ENCODE peak calls at places on chromosomes 3 and 15, in four cellular contexts. One of them, this sample, is unnamed.

GRCh38 chr3:179734497-179735281 is 81.8 kb downstream of the USP13 start:
- DNase-seq in glutamatergic neuron: no peak
- DNase-seq in CD4-positive, alpha-beta T cell: no peak
- DNase-seq in Peyer's patch: no peak
- DNase-seq in this sample: no peak

GRCh38 chr3:54928056-54928770 is at the start of gene LRTM1:
- DNase-seq in glutamatergic neuron: no peak
- DNase-seq in Peyer's patch: no peak
- DNase-seq in CD4-positive, alpha-beta T cell: no peak
- DNase-seq in this sample: no peak

GRCh38 chr3:62567097-62568021 is 194.0 kb upstream of the FEZF2 start:
- DNase-seq in glutamatergic neuron: no peak
- DNase-seq in Peyer's patch: no peak
- DNase-seq in CD4-positive, alpha-beta T cell: no peak
- DNase-seq in this sample: no peak

GRCh38 chr15:91435108-91435507 is 335.1 kb downstream of the SV2B start:
- DNase-seq in CD4-positive, alpha-beta T cell: no peak
- DNase-seq in Peyer's patch: no peak
- DNase-seq in glutamatergic neuron: no peak
- DNase-seq in this sample: no peak

GRCh38 chr3:116920836-116921596 is 211.4 kb downstream of the TUSC7 start:
- DNase-seq in Peyer's patch: no peak
- DNase-seq in CD4-positive, alpha-beta T cell: no peak
- DNase-seq in glutamatergic neuron: no peak
- DNase-seq in this sample: no peak

GRCh38 chr3:124223853-124224252 is 231.9 kb upstream of the ROPN1 start:
- DNase-seq in CD4-positive, alpha-beta T cell: no peak
- DNase-seq in Peyer's patch: no peak
- DNase-seq in glutamatergic neuron: no peak
- DNase-seq in this sample: no peak

GRCh38 chr3:34305266-34305665 is 506.8 kb downstream of the PDCD6IP start:
- DNase-seq in Peyer's patch: no peak
- DNase-seq in glutamatergic neuron: no peak
- DNase-seq in CD4-positive, alpha-beta T cell: no peak
- DNase-seq in this sample: no peak

GRCh38 chr3:171833775-171834460 is 9.2 kb upstream of the TMEM212 start:
- DNase-seq in CD4-positive, alpha-beta T cell: no peak
- DNase-seq in Peyer's patch: no peak
- DNase-seq in glutamatergic neuron: no peak
- DNase-seq in this sample: no peak

GRCh38 chr3:85652322-85652721 is 693.5 kb downstream of the CADM2 start:
- DNase-seq in Peyer's patch: no peak
- DNase-seq in glutamatergic neuron: no peak
- DNase-seq in CD4-positive, alpha-beta T cell: no peak
- DNase-seq in this sample: no peak

DNA sequence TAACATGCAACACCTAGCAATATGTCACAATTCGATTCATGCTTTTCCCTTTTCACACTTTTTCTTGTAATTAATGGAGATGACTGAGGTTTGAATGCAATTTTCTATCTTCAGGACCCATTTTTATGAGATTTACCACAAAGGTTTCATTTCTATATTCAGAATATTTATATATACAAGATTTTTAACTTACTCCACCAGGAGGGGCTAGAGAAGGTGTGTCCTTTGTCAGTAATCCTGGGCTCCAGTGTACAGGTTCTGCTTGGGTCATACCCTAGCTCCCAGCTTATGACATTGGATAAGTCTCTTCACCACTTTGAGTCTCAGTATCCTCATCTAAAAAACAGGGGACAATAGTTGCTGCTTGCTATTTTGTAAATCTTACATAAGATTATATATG is 95.7 kb upstream of the SLC24A5 start:
- DNase-seq in Peyer's patch: no peak
- DNase-seq in CD4-positive, alpha-beta T cell: no peak
- DNase-seq in glutamatergic neuron: no peak
- DNase-seq in this sample: no peak
- TF ChIP-seq CTCF in Peyer's patch: no peak
- TF ChIP-seq CTCF in CD4-positive, alpha-beta T cell: no peak
- TF ChIP-seq CTCF in glutamatergic neuron: no peak
- TF ChIP-seq CTCF in this sample: no peak

GRCh38 chr3:184250167-184250828 is 826 bp downstream of the EEF1AKMT4 start:
- DNase-seq in Peyer's patch: peak; percentile 90
- DNase-seq in glutamatergic neuron: peak; percentile 87
- DNase-seq in CD4-positive, alpha-beta T cell: peak; percentile 77
- DNase-seq in this sample: peak; percentile 92

GRCh38 chr3:184248454-184249411 is at the start of gene ALG3:
- DNase-seq in CD4-positive, alpha-beta T cell: peak; percentile 81
- DNase-seq in glutamatergic neuron: peak; percentile 91
- DNase-seq in Peyer's patch: peak; percentile 87
- DNase-seq in this sample: peak; percentile 91

GRCh38 chr3:184255291-184256039 is 5.9 kb downstream of the CAMK2N2 start:
- DNase-seq in glutamatergic neuron: no peak
- DNase-seq in CD4-positive, alpha-beta T cell: no peak
- DNase-seq in Peyer's patch: no peak
- DNase-seq in this sample: no peak

GRCh38 chr3:184249412-184250166 is at the start of gene EEF1AKMT4:
- DNase-seq in glutamatergic neuron: peak; percentile 96
- DNase-seq in Peyer's patch: peak; percentile 98
- DNase-seq in CD4-positive, alpha-beta T cell: peak; percentile 91
- DNase-seq in this sample: peak; percentile 92
- TF ChIP-seq CTCF in glutamatergic neuron: no peak
- TF ChIP-seq CTCF in Peyer's patch: peak; percentile 76
- TF ChIP-seq CTCF in CD4-positive, alpha-beta T cell: no peak
- TF ChIP-seq CTCF in this sample: no peak

DNA sequence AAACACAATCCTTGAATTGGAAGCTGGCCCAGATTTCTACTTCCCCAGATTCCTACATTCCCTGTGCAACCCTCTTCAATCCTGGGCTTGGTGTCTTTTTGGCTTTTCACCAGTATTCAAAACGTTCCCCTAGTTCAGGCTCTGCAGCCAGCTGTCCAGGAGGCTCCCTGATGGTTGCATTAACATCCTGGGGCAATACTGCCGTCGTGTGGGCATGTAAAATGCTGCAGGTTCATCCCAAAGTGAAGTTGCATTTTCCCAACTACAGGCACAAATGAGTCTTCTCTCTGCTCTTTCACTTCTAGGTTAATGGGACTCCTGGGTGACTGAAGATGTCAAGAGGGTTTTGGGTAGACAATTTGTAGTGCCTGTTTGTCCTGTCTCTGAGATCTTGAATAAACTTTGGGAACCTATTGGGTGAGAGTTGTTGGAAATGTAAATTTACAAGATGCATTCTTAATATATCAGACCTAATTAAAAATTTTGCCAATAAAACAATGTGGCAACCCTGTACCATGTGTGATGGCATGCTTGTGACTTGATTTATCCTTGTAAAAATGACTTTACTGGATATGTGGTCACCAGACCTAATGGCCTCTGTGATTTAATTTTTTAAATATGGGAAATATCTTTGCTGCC is 28.6 kb downstream of the SOX14 start:
- DNase-seq in Peyer's patch: no peak
- DNase-seq in CD4-positive, alpha-beta T cell: no peak
- DNase-seq in glutamatergic neuron: peak; percentile 51
- DNase-seq in this sample: peak; percentile 57
- TF ChIP-seq CTCF in Peyer's patch: peak; percentile 28
- TF ChIP-seq CTCF in CD4-positive, alpha-beta T cell: no peak
- TF ChIP-seq CTCF in glutamatergic neuron: peak; percentile 43
- TF ChIP-seq CTCF in this sample: peak; percentile 60

DNA sequence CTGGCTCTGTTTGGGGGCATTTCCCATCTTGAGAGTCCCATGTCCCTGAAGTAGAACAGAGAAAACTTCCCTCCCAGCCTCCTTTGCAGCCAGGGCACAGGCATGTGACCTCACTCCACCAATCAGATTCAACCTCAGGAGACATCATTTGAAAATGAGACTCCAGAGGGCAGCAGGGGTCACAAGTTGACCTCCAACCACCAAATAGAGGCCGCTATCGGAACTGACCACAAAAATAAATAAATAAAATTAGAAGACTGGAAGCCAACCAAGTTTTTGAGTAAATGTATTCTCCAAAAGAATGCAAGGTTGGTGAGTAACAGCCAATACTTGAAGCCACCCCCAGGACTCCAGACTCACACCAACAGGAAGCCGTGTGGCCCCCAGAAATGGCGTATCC is 106.5 kb downstream of the CHSY1 start:
- DNase-seq in CD4-positive, alpha-beta T cell: no peak
- DNase-seq in Peyer's patch: no peak
- DNase-seq in glutamatergic neuron: no peak
- DNase-seq in this sample: no peak
- TF ChIP-seq CTCF in CD4-positive, alpha-beta T cell: no peak
- TF ChIP-seq CTCF in Peyer's patch: no peak
- TF ChIP-seq CTCF in glutamatergic neuron: no peak
- TF ChIP-seq CTCF in this sample: no peak

GRCh38 chr15:71471347-71471746 is 339.0 kb upstream of the NR2E3 start:
- DNase-seq in CD4-positive, alpha-beta T cell: no peak
- DNase-seq in glutamatergic neuron: no peak
- DNase-seq in Peyer's patch: no peak
- DNase-seq in this sample: no peak

GRCh38 chr15:71465109-71465508 is 345.2 kb upstream of the NR2E3 start:
- DNase-seq in glutamatergic neuron: no peak
- DNase-seq in Peyer's patch: no peak
- DNase-seq in CD4-positive, alpha-beta T cell: no peak
- DNase-seq in this sample: no peak

GRCh38 chr15:71468715-71469114 is 341.6 kb upstream of the NR2E3 start:
- DNase-seq in glutamatergic neuron: no peak
- DNase-seq in Peyer's patch: no peak
- DNase-seq in CD4-positive, alpha-beta T cell: no peak
- DNase-seq in this sample: no peak

GRCh38 chr15:71472699-71473098 is 337.7 kb upstream of the NR2E3 start:
- DNase-seq in Peyer's patch: no peak
- DNase-seq in glutamatergic neuron: no peak
- DNase-seq in CD4-positive, alpha-beta T cell: no peak
- DNase-seq in this sample: no peak

DNA sequence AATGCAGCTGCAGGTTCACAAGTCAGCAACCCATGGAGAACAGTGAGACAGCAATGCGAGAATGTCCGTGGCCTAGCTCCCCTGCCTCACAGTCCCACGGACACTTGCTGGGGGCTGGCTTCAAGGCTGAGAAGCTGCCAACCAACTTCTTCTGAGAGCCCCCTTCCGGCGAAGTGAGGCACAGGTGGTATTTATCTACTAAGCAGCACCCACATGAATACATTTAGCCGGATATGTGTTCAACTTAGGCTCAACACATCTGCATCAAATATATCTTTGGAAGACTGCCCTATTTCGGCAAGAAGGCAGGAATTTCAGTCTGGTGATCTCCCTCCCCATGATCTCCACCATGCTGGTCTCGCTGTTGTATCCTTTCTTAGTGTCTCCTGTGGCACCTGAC is 341.0 kb upstream of the NR2E3 start:
- DNase-seq in Peyer's patch: no peak
- DNase-seq in glutamatergic neuron: no peak
- DNase-seq in CD4-positive, alpha-beta T cell: no peak
- DNase-seq in this sample: no peak
- TF ChIP-seq CTCF in Peyer's patch: no peak
- TF ChIP-seq CTCF in glutamatergic neuron: no peak
- TF ChIP-seq CTCF in CD4-positive, alpha-beta T cell: no peak
- TF ChIP-seq CTCF in this sample: no peak

GRCh38 chr3:174891524-174892203 is 32.5 kb downstream of the NAALADL2 start:
- DNase-seq in glutamatergic neuron: no peak
- DNase-seq in CD4-positive, alpha-beta T cell: no peak
- DNase-seq in Peyer's patch: no peak
- DNase-seq in this sample: no peak
- TF ChIP-seq CTCF in glutamatergic neuron: no peak
- TF ChIP-seq CTCF in CD4-positive, alpha-beta T cell: no peak
- TF ChIP-seq CTCF in Peyer's patch: no peak
- TF ChIP-seq CTCF in this sample: no peak

GRCh38 chr3:143036557-143036956 is 35.2 kb downstream of the U2SURP start:
- DNase-seq in CD4-positive, alpha-beta T cell: no peak
- DNase-seq in Peyer's patch: no peak
- DNase-seq in glutamatergic neuron: no peak
- DNase-seq in this sample: no peak

GRCh38 chr3:143035466-143036214 is 34.3 kb downstream of the U2SURP start:
- DNase-seq in CD4-positive, alpha-beta T cell: no peak
- DNase-seq in glutamatergic neuron: no peak
- DNase-seq in Peyer's patch: no peak
- DNase-seq in this sample: no peak

GRCh38 chr3:143041901-143042300 is 40.5 kb downstream of the U2SURP start:
- DNase-seq in CD4-positive, alpha-beta T cell: no peak
- DNase-seq in glutamatergic neuron: no peak
- DNase-seq in Peyer's patch: no peak
- DNase-seq in this sample: no peak

GRCh38 chr3:143040264-143040879 is 39.0 kb downstream of the U2SURP start:
- DNase-seq in glutamatergic neuron: no peak
- DNase-seq in CD4-positive, alpha-beta T cell: no peak
- DNase-seq in Peyer's patch: no peak
- DNase-seq in this sample: no peak

DNA sequence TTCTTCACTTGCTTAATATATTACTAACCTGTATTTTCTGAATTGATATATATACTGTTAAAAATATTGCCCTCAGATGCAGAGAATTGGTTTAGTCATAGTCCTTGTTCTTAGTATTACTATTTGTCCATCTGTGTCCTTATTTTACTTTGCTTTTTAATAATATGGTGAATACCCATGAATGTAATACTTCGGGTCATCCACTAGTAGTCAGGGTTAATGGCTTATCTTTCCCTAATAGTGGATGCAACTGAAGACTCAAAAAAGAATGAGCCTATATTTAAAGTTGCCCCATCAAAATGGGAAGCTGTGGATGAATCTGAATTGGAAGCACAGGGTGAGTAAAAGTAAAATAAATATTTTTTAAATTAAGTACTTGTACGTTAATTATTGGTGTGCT is 36.5 kb downstream of the U2SURP start:
- DNase-seq in Peyer's patch: no peak
- DNase-seq in glutamatergic neuron: no peak
- DNase-seq in CD4-positive, alpha-beta T cell: no peak
- DNase-seq in this sample: no peak
- TF ChIP-seq CTCF in Peyer's patch: no peak
- TF ChIP-seq CTCF in glutamatergic neuron: peak; percentile 39
- TF ChIP-seq CTCF in CD4-positive, alpha-beta T cell: no peak
- TF ChIP-seq CTCF in this sample: peak; percentile 22

DNA sequence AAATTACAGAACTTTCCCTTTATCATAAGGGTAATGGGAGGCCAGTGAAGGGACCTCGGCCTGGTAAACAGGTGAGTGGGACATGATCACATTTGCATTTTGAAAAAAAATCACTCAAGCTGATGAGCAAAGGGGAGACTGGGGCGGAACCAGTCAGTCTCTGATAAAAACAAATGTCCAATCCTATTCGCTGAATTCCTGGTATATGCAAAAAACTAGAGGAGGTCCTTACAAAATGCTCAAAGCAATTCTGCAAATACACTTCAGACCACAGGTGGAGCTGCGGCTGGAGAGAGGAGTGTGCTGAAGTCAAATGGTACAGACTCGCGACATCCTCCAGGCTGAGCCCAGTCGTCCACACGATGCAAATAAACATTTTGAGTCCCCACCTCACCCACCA is 166.7 kb downstream of the FOXP1 start:
- DNase-seq in CD4-positive, alpha-beta T cell: peak; percentile 12
- DNase-seq in glutamatergic neuron: peak; percentile 31
- DNase-seq in Peyer's patch: no peak
- DNase-seq in this sample: no peak
- TF ChIP-seq CTCF in CD4-positive, alpha-beta T cell: peak; percentile 40
- TF ChIP-seq CTCF in glutamatergic neuron: no peak
- TF ChIP-seq CTCF in Peyer's patch: peak; percentile 20
- TF ChIP-seq CTCF in this sample: no peak

DNA sequence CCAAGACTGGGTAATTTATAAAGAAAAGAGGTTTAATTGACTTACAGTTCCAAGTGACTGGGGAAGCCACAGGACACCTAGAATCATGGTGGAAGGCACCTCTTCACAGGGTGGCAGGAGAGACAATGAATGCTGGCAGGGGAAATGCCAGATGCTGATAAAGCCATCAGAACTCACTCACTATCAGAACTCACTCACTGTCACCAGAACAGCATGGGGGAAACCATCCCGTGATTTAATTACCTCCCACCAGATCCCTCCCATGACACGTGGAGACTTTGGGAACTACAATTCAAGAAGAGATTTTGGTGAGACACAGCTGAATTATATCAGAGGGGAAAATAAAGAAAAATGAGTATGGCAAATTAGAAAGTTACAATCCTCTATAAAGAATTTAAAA is 310.9 kb downstream of the BCHE start:
- DNase-seq in CD4-positive, alpha-beta T cell: no peak
- DNase-seq in glutamatergic neuron: no peak
- DNase-seq in Peyer's patch: no peak
- DNase-seq in this sample: no peak
- TF ChIP-seq CTCF in CD4-positive, alpha-beta T cell: no peak
- TF ChIP-seq CTCF in glutamatergic neuron: no peak
- TF ChIP-seq CTCF in Peyer's patch: no peak
- TF ChIP-seq CTCF in this sample: peak; percentile 22

This sample was measured in endothelial cell.